ENCODE peak calls at places on chromosomes 2 and 18, in five cellular contexts. F is endothelial cell of umbilical vein, Y is K562, L is left ventricle myocardium inferior, E is astrocyte of the spinal cord. M is an unnamed sample.

GRCh38 chr2:24490674-24491625 is at the start of gene NCOA1:
- DNase-seq in F (peak; percentile 84), Y (peak; percentile 89), L (peak; percentile 91), E (peak; percentile 91), M (peak; percentile 84)

GRCh38 chr2:8475349-8476045 is 206.4 kb upstream of the ID2 start:
- DNase-seq in F (no peak), Y (no peak), L (no peak), E (no peak), M (no peak)

GRCh38 chr2:108324531-108325256 is 36.0 kb downstream of the SULT1C2 start:
- DNase-seq in F (no peak), Y (no peak), L (no peak), E (peak; percentile 57), M (peak; percentile 63)

GRCh38 chr2:216918088-216918680 is 58.3 kb upstream of the TNP1 start:
- DNase-seq in F (peak; percentile 27), Y (no peak), L (peak; percentile 32), E (peak; percentile 55), M (peak; percentile 61)

GRCh38 chr2:136211671-136212070 is 93.7 kb upstream of the CXCR4 start:
- DNase-seq in F (no peak), Y (no peak), L (no peak), E (no peak), M (no peak)

GRCh38 chr2:23436346-23437099 is 51.5 kb downstream of the KLHL29 start:
- DNase-seq in F (peak; percentile 81), Y (no peak), L (no peak), E (no peak), M (no peak)

GRCh38 chr18:53567935-53568574 is 656.4 kb downstream of the MBD2 start:
- DNase-seq in F (peak; percentile 29), Y (no peak), L (no peak), E (peak; percentile 32), M (peak; percentile 33)

GRCh38 chr2:43292851-43293743 is 66.7 kb upstream of the ZFP36L2 start:
- DNase-seq in F (no peak), Y (no peak), L (no peak), E (no peak), M (no peak)

GRCh38 chr2:210895132-210895531 is 338.7 kb downstream of the CPS1 start:
- DNase-seq in F (no peak), Y (no peak), L (no peak), E (no peak), M (no peak)

GRCh38 chr2:215105607-215106354 is 32.6 kb downstream of the ABCA12 start:
- DNase-seq in F (no peak), Y (no peak), L (no peak), E (no peak), M (peak; percentile 32)

GRCh38 chr18:44520981-44521672 is 159.6 kb upstream of the SETBP1 start:
- DNase-seq in F (peak; percentile 49), Y (no peak), L (no peak), E (peak; percentile 62), M (no peak)

GRCh38 chr18:13217466-13217961 is 1.0 kb upstream of the LDLRAD4 start:
- DNase-seq in F (peak; percentile 47), Y (peak; percentile 50), L (peak; percentile 78), E (peak; percentile 19), M (no peak)

GRCh38 chr2:236731767-236732580 is 162.3 kb downstream of the ACKR3 start:
- DNase-seq in F (no peak), Y (no peak), L (peak; percentile 81), E (peak; percentile 53), M (no peak)

GRCh38 chr2:57821085-57821484 is 225.5 kb upstream of the VRK2 start:
- DNase-seq in F (no peak), Y (no peak), L (no peak), E (no peak), M (no peak)

GRCh38 chr2:98654702-98655488 is 46.5 kb downstream of the UNC50 start:
- DNase-seq in F (peak; percentile 62), Y (no peak), L (no peak), E (no peak), M (no peak)

GRCh38 chr2:195520671-195521155 is 136.3 kb upstream of the SLC39A10 start:
- DNase-seq in F (no peak), Y (no peak), L (no peak), E (peak; percentile 98), M (peak; percentile 94)

DNA sequence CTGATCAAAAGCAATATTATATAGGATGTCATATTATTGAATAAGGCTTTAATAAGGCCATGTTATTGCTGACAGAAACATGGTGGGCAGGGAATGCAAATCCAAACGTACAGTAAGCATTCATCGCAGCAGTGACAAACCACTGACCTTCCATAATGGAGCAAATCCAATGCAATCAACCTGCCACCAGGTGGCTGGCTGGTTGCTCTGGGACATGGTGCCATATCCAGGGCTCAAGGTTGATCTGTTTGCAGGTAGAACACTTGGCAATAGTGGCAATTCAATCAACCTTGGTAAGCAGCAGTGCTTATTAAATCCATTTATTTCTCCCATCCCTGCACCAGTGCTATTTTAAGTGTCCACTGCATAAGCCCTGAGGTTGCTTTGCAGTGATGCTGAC is 75.4 kb downstream of the CERKL start:
- DNase-seq in F (no peak), Y (no peak), L (no peak), E (no peak), M (no peak)
- TF ChIP-seq CTCF in F (no peak), Y (no peak), L (no peak), E (peak; percentile 4), M (peak; percentile 47)

GRCh38 chr2:158202151-158202778 is 100.6 kb downstream of the UPP2 start:
- DNase-seq in F (peak; percentile 76), Y (no peak), L (no peak), E (peak; percentile 54), M (no peak)
- TF ChIP-seq CTCF in F (no peak), Y (no peak), L (no peak), E (no peak), M (no peak)

DNA sequence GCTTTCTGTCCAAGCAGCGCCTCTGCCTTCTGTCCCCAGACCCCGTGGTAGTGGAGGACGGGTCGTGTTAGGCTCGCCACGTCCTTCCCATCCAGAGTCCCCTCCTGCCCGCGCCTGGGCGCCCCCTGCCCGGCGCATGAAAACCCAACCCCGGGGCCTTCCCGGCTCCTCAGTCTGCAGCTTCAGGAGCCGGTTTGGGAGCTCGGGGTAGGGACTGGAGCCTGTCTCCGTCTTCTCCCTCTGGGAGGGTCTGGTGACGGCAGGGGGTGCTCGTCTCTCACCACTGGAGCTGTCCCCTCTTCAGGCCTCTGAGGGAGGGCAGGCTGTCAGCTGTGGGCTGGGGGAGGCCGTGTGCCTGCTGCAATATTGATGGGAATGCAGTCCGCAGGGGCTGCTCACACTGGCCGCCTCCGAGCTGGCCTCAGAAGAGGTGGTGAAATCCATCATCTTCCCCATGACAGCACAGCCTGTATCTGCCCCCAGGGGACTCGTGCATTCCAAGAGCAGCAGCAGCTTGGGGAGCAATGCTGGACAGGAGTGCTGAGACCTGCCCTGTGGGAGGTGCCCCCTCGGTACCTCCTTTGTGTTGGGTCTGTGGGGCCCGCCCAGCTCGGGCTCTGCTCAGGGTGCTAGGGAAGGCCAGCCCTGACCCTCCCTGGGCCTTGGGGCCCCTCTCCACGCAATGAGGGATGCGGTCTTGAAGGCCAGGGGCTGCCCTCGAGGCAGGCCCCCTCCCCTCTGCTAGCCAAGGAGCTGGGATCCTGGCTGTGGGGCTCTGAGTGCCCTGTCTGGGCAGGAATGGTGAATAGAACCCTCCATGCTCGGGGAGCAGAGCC is 17.8 kb upstream of the KLHL30 start:
- DNase-seq in F (no peak), Y (no peak), L (no peak), E (no peak), M (no peak)
- TF ChIP-seq CTCF in F (no peak), Y (no peak), L (peak; percentile 49), E (no peak), M (peak; percentile 47)

GRCh38 chr2:68230246-68231060 is 21.9 kb downstream of the PPP3R1 start:
- DNase-seq in F (peak; percentile 55), Y (no peak), L (no peak), E (no peak), M (no peak)

GRCh38 chr2:68223419-68223818 is 28.9 kb downstream of the PPP3R1 start:
- DNase-seq in F (no peak), Y (no peak), L (no peak), E (no peak), M (no peak)

GRCh38 chr2:68231061-68231372 is 21.3 kb downstream of the PPP3R1 start:
- DNase-seq in F (no peak), Y (no peak), L (no peak), E (no peak), M (no peak)

GRCh38 chr2:68222287-68222686 is 30.0 kb downstream of the PPP3R1 start:
- DNase-seq in F (no peak), Y (no peak), L (no peak), E (no peak), M (no peak)

DNA sequence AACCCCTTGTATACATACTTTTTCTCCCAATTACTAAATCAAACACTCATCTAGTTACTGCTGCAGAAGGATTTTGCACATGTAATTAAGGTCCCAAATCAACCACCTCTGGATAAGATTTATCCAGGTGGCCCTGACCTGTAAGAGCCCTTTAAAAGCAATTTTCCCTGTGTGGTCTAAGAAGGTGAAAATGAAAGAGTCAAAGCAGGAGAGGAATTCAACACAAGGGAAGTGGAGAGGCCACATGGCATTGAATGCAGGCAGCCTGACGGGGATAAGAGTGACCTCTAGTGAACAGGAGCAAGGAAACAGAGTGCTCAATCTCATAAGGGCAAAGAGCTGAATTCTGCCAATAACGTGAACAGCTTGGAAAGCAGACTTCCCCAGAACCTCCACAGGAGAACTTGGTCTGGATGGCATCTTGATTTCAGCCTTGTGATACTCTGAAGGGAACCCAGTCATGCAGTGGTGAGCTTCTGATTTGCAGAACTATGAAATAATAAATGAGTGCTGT is 27.2 kb downstream of the PPP3R1 start:
- DNase-seq in F (peak; percentile 34), Y (peak; percentile 22), L (no peak), E (no peak), M (no peak)
- TF ChIP-seq CTCF in F (no peak), Y (peak; percentile 57), L (peak; percentile 19), E (peak; percentile 31), M (peak; percentile 40)

GRCh38 chr18:28005164-28005563 is 171.8 kb downstream of the CDH2 start:
- DNase-seq in F (no peak), Y (no peak), L (no peak), E (no peak), M (no peak)
- TF ChIP-seq CTCF in F (no peak), Y (no peak), L (peak; percentile 16), E (no peak), M (no peak)

DNA sequence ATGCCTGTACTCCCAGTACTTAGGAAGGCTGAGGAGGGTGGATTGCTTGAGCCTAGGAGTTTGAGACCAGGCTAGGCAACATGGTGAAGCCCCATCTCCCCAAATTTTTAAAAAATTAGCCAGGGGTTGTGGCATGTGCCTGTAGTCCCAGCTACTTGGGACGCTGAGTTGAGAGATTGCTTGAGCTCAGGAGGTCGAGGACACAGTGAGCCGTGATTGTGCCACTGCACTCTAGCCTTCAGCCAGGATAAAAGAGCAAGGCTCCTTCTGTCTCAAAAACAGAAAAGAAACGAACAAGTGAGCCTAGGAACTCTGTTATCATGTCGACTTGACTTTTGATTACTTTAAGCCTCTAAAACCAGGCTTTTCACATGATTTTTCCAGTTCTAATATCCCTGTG is 13.7 kb downstream of the NPC1 start:
- DNase-seq in F (no peak), Y (no peak), L (no peak), E (no peak), M (no peak)
- TF ChIP-seq CTCF in F (no peak), Y (no peak), L (no peak), E (no peak), M (no peak)

M was measured in HFFc6.